ENCODE peak calls at places on chromosomes 4 and X, in five cellular contexts. I is SK-N-SH, F is sigmoid colon, J is HCT116, S is Panc1. E is an unnamed sample.

GRCh38 chr4:39823193-39823592 is 125.3 kb downstream of the UBE2K start:
- DNase-seq in S (no peak), I (no peak), F (no peak), J (no peak), E (no peak)

GRCh38 chrX:86103061-86103460 is 45.2 kb upstream of the DACH2 start:
- DNase-seq in J (no peak), I (no peak), S (no peak), F (no peak), E (no peak)

GRCh38 chrX:107731831-107732502 is 43.6 kb downstream of the TSC22D3 start:
- DNase-seq in F (peak), S (no peak), I (peak), J (peak), E (peak)

GRCh38 chr4:73904491-73904890 is 35.3 kb downstream of the CXCL1 start:
- DNase-seq in F (no peak), I (no peak), J (no peak), S (no peak), E (no peak)

GRCh38 chr4:168119870-168120269 is 27.5 kb downstream of the ANXA10 start:
- DNase-seq in F (no peak), S (no peak), J (no peak), I (no peak), E (no peak)

GRCh38 chrX:9466115-9466495 is 1.2 kb downstream of the TBL1X start:
- DNase-seq in F (peak), S (no peak), J (no peak), I (peak), E (peak)

GRCh38 chr4:29066856-29067255 is 1653.3 kb upstream of the PCDH7 start:
- DNase-seq in F (no peak), I (no peak), J (no peak), S (no peak), E (no peak)

GRCh38 chrX:78321809-78322208 is 5.6 kb downstream of the CYSLTR1 start:
- DNase-seq in J (no peak), F (no peak), I (no peak), S (no peak), E (peak)

GRCh38 chr4:8267077-8267476 is 2.5 kb upstream of the HTRA3 start:
- DNase-seq in I (peak), F (peak), J (peak), S (peak), E (peak)

GRCh38 chr4:119559044-119559647 is 69.5 kb downstream of the PDE5A start:
- DNase-seq in J (peak), I (peak), F (no peak), S (peak), E (no peak)

GRCh38 chrX:86047174-86047991 is at the start of gene CHM:
- DNase-seq in J (peak), I (peak), S (peak), F (peak), E (peak)

GRCh38 chr4:112340048-112340447 is 42.9 kb downstream of the ALPK1 start:
- DNase-seq in I (no peak), S (no peak), J (no peak), F (no peak), E (no peak)

GRCh38 chr4:108902769-108903168 is 139.9 kb upstream of the ETNPPL start:
- DNase-seq in J (no peak), F (no peak), S (no peak), I (no peak), E (no peak)

GRCh38 chr4:133483600-133484246 is 334.6 kb downstream of the PCDH10 start:
- DNase-seq in S (no peak), J (peak), I (no peak), F (no peak), E (no peak)

GRCh38 chr4:25172964-25173917 is 13.0 kb upstream of the SEPSECS start:
- DNase-seq in I (no peak), J (peak), S (peak), F (peak), E (no peak)

GRCh38 chr4:139223682-139224317 is 46.8 kb upstream of the ELF2 start:
- DNase-seq in S (no peak), F (no peak), I (no peak), J (no peak), E (no peak)

GRCh38 chrX:10579753-10580060 is 40.7 kb downstream of the MID1 start:
- DNase-seq in J (peak), I (no peak), S (no peak), F (no peak), E (no peak)

GRCh38 chrX:66020578-66021406 is 19.1 kb downstream of the VSIG4 start:
- DNase-seq in J (no peak), I (no peak), S (no peak), F (no peak), E (no peak)

GRCh38 chrX:51002160-51002632 is 91.7 kb downstream of the BMP15 start:
- DNase-seq in J (no peak), S (no peak), I (no peak), F (peak), E (no peak)
- TF ChIP-seq POLR2AphosphoS5 in J (no peak), S (no peak), I (no peak), F (no peak), E (no peak)

GRCh38 chr4:151013944-151014343 is 1.1 kb downstream of the LRBA start:
- DNase-seq in S (no peak), I (no peak), F (no peak), J (no peak), E (no peak)

GRCh38 chr4:151012836-151013235 is 2.2 kb downstream of the LRBA start:
- DNase-seq in I (no peak), F (no peak), J (peak), S (no peak), E (peak)

GRCh38 chr4:151013491-151013890 is 1.6 kb downstream of the LRBA start:
- DNase-seq in F (no peak), I (no peak), J (no peak), S (no peak), E (no peak)

GRCh38 chr4:151015458-151016344 is 617 bp upstream of the LRBA start:
- DNase-seq in F (peak), I (peak), J (peak), S (no peak), E (peak)

GRCh38 chr4:151014521-151015457 is at the start of gene LRBA:
- DNase-seq in F (peak), I (peak), J (peak), S (no peak), E (peak)
- TF ChIP-seq POLR2AphosphoS5 in F (no peak), I (no peak), J (peak), S (no peak), E (peak)

DNA sequence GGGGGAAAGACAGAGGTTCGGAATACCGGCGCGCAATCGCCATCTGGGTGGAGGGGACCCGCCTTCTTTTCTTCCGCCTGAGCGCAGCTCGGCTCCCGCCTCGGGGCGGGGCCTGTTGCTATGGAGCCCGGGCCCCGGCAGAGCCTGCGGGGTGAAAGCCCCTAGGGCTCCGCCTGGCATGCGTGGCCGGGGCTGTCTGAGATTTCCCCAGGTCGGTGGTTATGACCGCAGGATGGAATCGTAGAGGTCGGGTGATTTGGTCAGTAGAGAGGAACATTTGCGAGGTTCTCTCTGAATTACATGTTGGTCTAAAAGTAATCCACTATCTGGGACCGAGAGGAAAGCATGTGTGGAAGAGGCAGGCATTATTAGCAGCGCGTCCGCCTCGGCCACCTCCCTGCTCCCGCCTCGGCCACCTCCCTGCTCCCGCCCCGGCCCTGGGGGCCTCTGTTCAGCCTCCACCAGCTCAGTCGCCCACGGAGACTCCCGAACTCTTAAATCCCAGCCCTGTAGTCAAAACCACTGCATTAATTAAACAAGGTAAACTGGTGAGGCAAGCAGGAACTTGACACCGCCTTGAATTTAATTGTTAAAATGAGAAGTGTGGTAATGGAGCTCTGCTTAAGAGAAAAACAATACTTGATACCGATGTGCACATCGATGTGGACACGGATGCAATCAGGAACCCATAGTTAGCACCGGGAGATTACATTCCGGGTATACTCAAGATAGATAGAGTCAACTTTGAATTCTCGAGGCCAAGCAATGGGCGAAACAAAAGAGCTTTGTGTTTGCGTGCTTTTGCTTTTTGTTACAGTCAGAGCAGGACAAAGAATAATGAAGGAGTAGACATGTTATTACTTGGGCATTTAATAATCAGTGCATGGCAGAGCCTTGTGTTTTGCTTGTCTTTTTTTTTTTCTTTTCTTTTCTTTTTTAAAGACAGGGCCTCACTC is 45.2 kb downstream of the TRIM2 start:
- DNase-seq in S (no peak), F (peak), I (peak), J (peak), E (peak)
- TF ChIP-seq POLR2AphosphoS5 in S (no peak), F (peak), I (no peak), J (peak), E (peak)

DNA sequence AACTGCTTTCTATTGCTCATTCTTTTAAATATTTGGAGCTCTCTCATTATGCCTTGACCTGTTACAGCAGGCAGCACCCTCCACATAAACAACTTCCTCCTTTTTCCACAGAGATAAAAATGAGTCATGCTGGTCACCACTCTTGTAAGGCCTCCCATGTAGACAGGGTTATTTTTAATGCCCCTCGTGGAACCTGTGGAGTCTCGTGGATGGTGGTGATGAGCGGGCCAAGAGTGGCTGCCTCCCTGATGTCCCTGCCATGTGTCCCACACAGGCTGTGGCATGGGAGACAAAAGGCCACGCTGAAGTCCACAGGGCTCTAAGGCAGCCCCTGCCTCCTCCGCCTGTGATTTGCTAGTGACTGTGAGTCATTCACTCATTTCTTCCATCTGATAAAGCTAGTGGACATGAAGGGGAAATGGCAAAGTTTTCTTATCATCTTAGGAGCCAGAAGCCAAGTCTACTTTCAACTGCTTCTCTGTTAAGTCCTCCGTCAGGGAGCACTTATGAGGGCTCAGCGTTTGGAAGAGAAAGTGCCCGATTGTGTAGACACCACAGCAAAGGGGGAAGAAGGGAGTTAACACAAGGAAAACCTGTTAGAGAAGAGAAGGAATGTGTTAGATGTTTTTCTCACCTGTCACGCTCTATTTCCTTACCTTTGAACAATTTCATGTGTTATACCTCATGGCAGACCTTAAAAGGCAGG is 121.6 kb upstream of the FAT1 start:
- DNase-seq in J (peak), S (peak), F (peak), I (no peak), E (no peak)
- TF ChIP-seq POLR2AphosphoS5 in J (no peak), S (no peak), F (no peak), I (no peak), E (peak)

DNA sequence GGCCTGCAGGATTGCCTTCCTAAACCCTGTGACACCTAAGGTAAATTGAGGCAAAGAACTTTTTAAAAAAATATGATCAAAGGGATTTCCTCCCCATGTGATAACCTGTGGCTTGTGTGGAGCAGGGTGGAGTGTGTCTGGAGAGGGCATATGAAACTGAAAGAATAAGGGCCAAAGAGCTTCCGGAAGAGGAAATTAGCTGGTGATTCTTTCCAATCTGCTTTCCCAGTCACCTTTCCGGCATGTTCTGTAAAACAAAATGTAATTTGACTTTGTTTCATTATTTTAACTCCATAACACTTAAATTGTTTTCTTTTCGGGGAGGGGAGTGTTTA is 620 bp downstream of the XIAP start:
- DNase-seq in J (no peak), F (no peak), S (no peak), I (peak), E (peak)
- TF ChIP-seq POLR2AphosphoS5 in J (no peak), F (no peak), S (no peak), I (no peak), E (peak)

GRCh38 chr4:77074961-77075855 is 581 bp downstream of the CCNI start:
- DNase-seq in J (no peak), I (peak), S (no peak), F (peak), E (peak)
- TF ChIP-seq POLR2AphosphoS5 in J (no peak), I (no peak), S (no peak), F (no peak), E (peak)

DNA sequence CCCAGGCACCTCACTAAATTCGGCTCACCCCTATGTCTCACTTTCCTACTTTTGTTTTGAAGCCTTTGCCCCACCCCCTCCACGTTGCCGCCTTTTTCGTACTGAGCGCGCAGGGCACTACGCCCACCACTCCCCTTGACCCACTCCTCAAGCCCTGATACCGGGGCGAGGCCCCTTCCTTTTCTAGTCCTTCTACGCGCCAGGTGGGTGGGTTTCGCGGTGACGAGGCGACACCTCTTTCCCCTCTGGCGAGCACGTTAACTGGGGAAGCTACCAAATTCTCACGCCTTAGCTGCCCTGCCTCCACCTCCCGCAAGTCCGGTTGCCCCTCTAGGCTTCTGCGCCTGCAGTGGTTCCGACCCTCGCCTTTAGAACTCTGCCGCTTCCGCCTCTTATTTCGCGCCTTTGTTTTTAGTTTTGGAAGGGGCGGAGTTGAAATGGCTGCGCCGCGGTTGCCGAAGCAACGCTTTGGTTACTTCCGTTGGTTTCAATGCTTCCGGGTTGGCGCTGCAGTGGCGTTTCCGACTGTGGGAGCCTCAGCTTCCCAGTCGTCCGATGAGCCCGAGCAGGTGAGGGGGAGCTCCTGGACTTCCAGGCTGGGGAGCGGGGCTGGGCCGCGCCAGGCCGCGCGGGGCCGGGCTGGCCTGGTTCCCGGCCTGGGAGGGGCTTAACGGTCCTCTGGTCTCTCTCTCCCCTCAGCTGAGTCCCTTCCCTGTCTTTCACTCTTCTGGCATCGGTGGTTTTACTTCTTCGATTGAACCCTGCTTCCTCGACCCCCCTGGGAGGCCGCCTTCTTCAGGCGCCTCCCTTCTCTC is at the start of gene SLC25A14:
- DNase-seq in S (peak), F (peak), I (peak), J (peak), E (peak)
- TF ChIP-seq POLR2AphosphoS5 in S (peak), F (peak), I (peak), J (peak), E (peak)

GRCh38 chr4:15428611-15429010 is 778 bp downstream of the C1QTNF7 start:
- DNase-seq in J (no peak), S (no peak), F (peak), I (no peak), E (no peak)
- TF ChIP-seq POLR2AphosphoS5 in J (no peak), S (no peak), F (peak), I (no peak), E (no peak)

DNA sequence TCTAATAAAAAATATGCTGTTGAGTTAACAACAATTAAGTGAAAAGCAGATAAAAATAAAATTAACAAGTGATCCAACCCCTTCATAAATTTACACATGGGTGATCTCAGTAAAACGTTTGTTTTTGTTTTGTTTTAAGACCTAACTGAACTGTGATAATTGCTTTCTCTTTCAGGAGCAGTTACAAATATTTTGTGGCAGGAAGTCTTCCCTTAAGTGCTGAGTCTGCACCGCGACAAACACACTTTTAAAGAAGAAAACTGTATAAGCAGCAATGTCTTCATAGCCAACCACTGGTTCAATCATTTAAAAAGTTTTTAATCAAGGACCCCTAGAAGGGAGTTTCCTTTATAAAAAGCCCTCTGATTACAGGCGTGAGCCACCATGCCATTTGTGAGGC is 53.7 kb upstream of the NFKB1 start:
- DNase-seq in J (no peak), F (no peak), I (no peak), S (no peak), E (no peak)
- TF ChIP-seq POLR2AphosphoS5 in J (no peak), F (no peak), I (no peak), S (no peak), E (no peak)